ENCODE peak calls at places on chromosomes 2 and 18, in five cellular contexts. C is GM23248, H is IMR-90, G is fibroblast of lung, U is SK-N-SH. E is an unnamed sample.

GRCh38 chr2:130371723-130372054 is 15.8 kb downstream of the PTPN18 start:
- DNase-seq in G (no peak), C (peak), H (peak), U (no peak), E (no peak)

GRCh38 chr2:189466656-189467055 is 25.4 kb downstream of the WDR75 start:
- DNase-seq in C (peak), H (peak), U (peak), G (peak), E (peak)

GRCh38 chr2:172472441-172473051 is 45.2 kb downstream of the ITGA6 start:
- DNase-seq in H (no peak), C (no peak), G (no peak), U (no peak), E (no peak)

GRCh38 chr2:122081743-122082142 is 326.3 kb downstream of the TSN start:
- DNase-seq in G (no peak), C (no peak), U (peak), H (no peak), E (no peak)

GRCh38 chr2:118310878-118311442 is 222.7 kb downstream of the INSIG2 start:
- DNase-seq in H (no peak), U (peak), C (peak), G (no peak), E (no peak)

GRCh38 chr2:204542967-204543608 is 2.2 kb upstream of the PARD3B start:
- DNase-seq in G (no peak), C (peak), U (no peak), H (no peak), E (peak)

GRCh38 chr2:195447353-195447975 is 209.6 kb upstream of the SLC39A10 start:
- DNase-seq in G (no peak), C (peak), U (no peak), H (no peak), E (peak)

GRCh38 chr2:82256288-82256687 is 1951.7 kb upstream of the LRRTM1 start:
- DNase-seq in G (no peak), C (no peak), U (no peak), H (no peak), E (no peak)

GRCh38 chr18:48186084-48186798 is 222.9 kb downstream of the ZBTB7C start:
- DNase-seq in C (no peak), G (no peak), U (peak), H (no peak), E (no peak)

GRCh38 chr2:13195270-13195669 is 478.5 kb downstream of the TRIB2 start:
- DNase-seq in G (no peak), H (no peak), C (no peak), U (no peak), E (no peak)

GRCh38 chr2:241734467-241735208 is at the start of gene D2HGDH:
- DNase-seq in U (peak), C (peak), G (peak), H (peak), E (peak)

GRCh38 chr18:37019157-37019571 is 190.2 kb downstream of the KIAA1328 start:
- DNase-seq in U (peak), H (peak), C (peak), G (peak), E (no peak)

GRCh38 chr2:192413812-192414424 is 219.2 kb upstream of the TMEFF2 start:
- DNase-seq in G (no peak), C (no peak), U (no peak), H (no peak), E (no peak)

GRCh38 chr2:222470802-222471468 is 46.6 kb downstream of the SGPP2 start:
- DNase-seq in G (no peak), U (no peak), C (no peak), H (no peak), E (no peak)

GRCh38 chr18:10101293-10101701 is 187.5 kb downstream of the VAPA start:
- DNase-seq in H (no peak), G (peak), C (peak), U (no peak), E (peak)

GRCh38 chr2:36770542-36771287 is 74.2 kb downstream of the VIT start:
- DNase-seq in C (peak), U (peak), G (peak), H (peak), E (peak)

GRCh38 chr2:234630676-234631350 is 133.9 kb upstream of the ARL4C start:
- DNase-seq in G (peak), H (peak), U (no peak), C (peak), E (peak)

GRCh38 chr18:11387880-11388279 is 221.5 kb upstream of the SLC35G4 start:
- DNase-seq in C (peak), H (peak), G (peak), U (peak), E (no peak)

GRCh38 chr2:214772443-214773034 is 36.9 kb downstream of the BARD1 start:
- DNase-seq in G (no peak), U (no peak), C (no peak), H (no peak), E (no peak)

GRCh38 chr2:213279961-213280360 is 4.3 kb upstream of the SPAG16 start:
- DNase-seq in G (no peak), C (peak), U (no peak), H (no peak), E (peak)

GRCh38 chr2:239313251-239313650 is 87.6 kb downstream of the HDAC4 start:
- DNase-seq in U (no peak), H (no peak), C (no peak), G (no peak), E (no peak)

GRCh38 chr2:162174778-162175177 is 22.7 kb upstream of the GCG start:
- DNase-seq in C (peak), G (no peak), U (no peak), H (peak), E (peak)

GRCh38 chr2:46390036-46390435 is 89.3 kb upstream of the TMEM247 start:
- DNase-seq in H (no peak), U (no peak), G (no peak), C (no peak), E (no peak)

GRCh38 chr2:150974864-150975263 is 286.8 kb downstream of the RBM43 start:
- DNase-seq in U (no peak), H (no peak), G (no peak), C (no peak), E (no peak)

GRCh38 chr2:205193121-205193520 is 489.2 kb upstream of the NRP2 start:
- DNase-seq in C (no peak), H (no peak), U (peak), G (no peak), E (no peak)

GRCh38 chr18:34492652-34493051 is 217.4 kb upstream of the DTNA start:
- DNase-seq in C (peak), G (peak), H (no peak), U (peak), E (peak)

GRCh38 chr18:44744206-44745180 is 63.8 kb downstream of the SETBP1 start:
- DNase-seq in H (no peak), U (peak), C (no peak), G (no peak), E (no peak)

GRCh38 chr2:37330669-37331068 is 6.0 kb upstream of the PRKD3 start:
- DNase-seq in U (no peak), G (no peak), C (no peak), H (no peak), E (no peak)

GRCh38 chr18:71630686-71631085 is 913.5 kb downstream of the CBLN2 start:
- DNase-seq in H (no peak), G (peak), U (no peak), C (no peak), E (no peak)

GRCh38 chr18:22558945-22559385 is 141.2 kb upstream of the CTAGE1 start:
- DNase-seq in G (peak), C (peak), U (peak), H (peak), E (peak)

GRCh38 chr2:72988726-72989273 is 71.5 kb downstream of the EMX1 start:
- DNase-seq in U (no peak), G (no peak), H (no peak), C (no peak), E (no peak)

GRCh38 chr18:27713037-27713726 is 463.7 kb downstream of the CDH2 start:
- DNase-seq in C (peak), H (no peak), G (peak), U (no peak), E (peak)
- H3K9ac ChIP-seq in C (no peak), H (no peak), G (no peak), U (no peak), E (no peak)

GRCh38 chr18:62106271-62106670 is 80.6 kb downstream of the PIGN start:
- DNase-seq in H (peak), C (no peak), U (no peak), G (no peak), E (no peak)
- H3K9ac ChIP-seq in H (no peak), C (no peak), U (no peak), G (no peak), E (no peak)

GRCh38 chr2:949384-949893 is 1.2 kb upstream of the SNTG2 start:
- DNase-seq in C (no peak), H (no peak), G (no peak), U (no peak), E (no peak)
- H3K9ac ChIP-seq in C (no peak), H (no peak), G (no peak), U (no peak), E (no peak)

DNA sequence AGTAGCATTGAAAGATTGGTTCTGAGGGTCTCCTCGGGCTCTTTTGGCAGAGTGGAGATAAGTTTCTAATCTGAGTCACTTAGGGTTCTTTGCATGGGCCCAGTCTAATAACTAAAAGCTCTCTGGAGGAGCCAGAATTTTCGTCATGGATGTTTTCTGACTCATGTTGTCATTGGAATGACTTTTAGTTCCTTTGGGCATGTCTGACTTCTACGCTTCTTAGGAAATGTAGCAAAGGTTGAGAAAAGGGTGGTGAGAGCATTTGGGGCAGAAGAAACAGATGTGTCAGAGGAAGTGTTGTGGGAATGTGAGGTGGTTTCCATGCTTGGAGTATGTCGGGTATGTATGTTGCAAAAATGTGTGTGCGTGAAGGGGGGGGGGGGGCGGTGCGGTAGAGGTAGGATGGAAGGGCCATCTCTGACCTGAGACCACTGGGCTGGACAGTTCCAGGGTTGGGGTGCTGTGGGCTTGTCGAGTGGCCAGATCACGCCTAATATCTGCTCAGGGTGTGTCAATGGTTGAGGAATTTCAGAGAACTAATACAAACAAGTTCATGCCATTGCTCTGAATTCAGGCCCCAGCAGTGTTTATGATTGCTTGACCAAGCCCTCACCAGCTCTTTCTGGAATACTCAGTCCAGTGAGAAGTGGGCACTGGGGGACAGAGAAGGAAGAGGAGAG is 26.9 kb downstream of the KLHL29 start:
- DNase-seq in H (peak), C (peak), G (peak), U (no peak), E (peak)
- H3K9ac ChIP-seq in H (peak), C (peak), G (no peak), U (no peak), E (peak)

E was measured in adipocyte.